ENCODE peak calls at places on chromosomes 16 and 17, in four cellular contexts. One of them, this sample, is unnamed.

GRCh38 chr17:1724869-1725641 is 551 bp downstream of the WDR81 start:
- DNase-seq in A549: no peak
- DNase-seq in endothelial cell: no peak
- DNase-seq in posterior cingulate gyrus: no peak
- DNase-seq in this sample: no peak

GRCh38 chr16:31365131-31365865 is 10.3 kb downstream of the ITGAX start:
- DNase-seq in posterior cingulate gyrus: no peak
- DNase-seq in A549: no peak
- DNase-seq in endothelial cell: no peak
- DNase-seq in this sample: no peak

GRCh38 chr16:30429418-30429677 is 482 bp downstream of the DCTPP1 start:
- DNase-seq in posterior cingulate gyrus: no peak
- DNase-seq in endothelial cell: no peak
- DNase-seq in A549: no peak
- DNase-seq in this sample: no peak

GRCh38 chr16:82368041-82368440 is 198.0 kb upstream of the MPHOSPH6 start:
- DNase-seq in posterior cingulate gyrus: no peak
- DNase-seq in endothelial cell: peak; percentile 58
- DNase-seq in A549: peak; percentile 13
- DNase-seq in this sample: no peak

GRCh38 chr16:7938175-7938574 is 605.5 kb downstream of the RBFOX1 start:
- DNase-seq in A549: no peak
- DNase-seq in posterior cingulate gyrus: no peak
- DNase-seq in endothelial cell: no peak
- DNase-seq in this sample: no peak

GRCh38 chr17:17853811-17854527 is 17.2 kb upstream of the SREBF1 start:
- DNase-seq in posterior cingulate gyrus: no peak
- DNase-seq in A549: no peak
- DNase-seq in endothelial cell: no peak
- DNase-seq in this sample: no peak

GRCh38 chr16:50741225-50741807 is 570 bp upstream of the CYLD start:
- DNase-seq in posterior cingulate gyrus: no peak
- DNase-seq in endothelial cell: no peak
- DNase-seq in A549: no peak
- DNase-seq in this sample: no peak

GRCh38 chr16:88977028-88977844 is at the start of gene CBFA2T3:
- DNase-seq in A549: no peak
- DNase-seq in posterior cingulate gyrus: no peak
- DNase-seq in endothelial cell: peak; percentile 70
- DNase-seq in this sample: no peak

GRCh38 chr16:56389554-56389953 is 35.8 kb downstream of the AMFR start:
- DNase-seq in posterior cingulate gyrus: no peak
- DNase-seq in A549: peak; percentile 29
- DNase-seq in endothelial cell: no peak
- DNase-seq in this sample: no peak

GRCh38 chr17:57275365-57275764 is 19.0 kb downstream of the MSI2 start:
- DNase-seq in A549: no peak
- DNase-seq in endothelial cell: no peak
- DNase-seq in posterior cingulate gyrus: no peak
- DNase-seq in this sample: no peak

GRCh38 chr16:57614546-57615343 is 13.7 kb upstream of the ADGRG1 start:
- DNase-seq in A549: no peak
- DNase-seq in posterior cingulate gyrus: peak; percentile 46
- DNase-seq in endothelial cell: no peak
- DNase-seq in this sample: no peak

GRCh38 chr17:76407509-76407908 is 23.1 kb downstream of the SPHK1 start:
- DNase-seq in posterior cingulate gyrus: peak; percentile 17
- DNase-seq in endothelial cell: no peak
- DNase-seq in A549: no peak
- DNase-seq in this sample: no peak

GRCh38 chr17:77419547-77420475 is 279.0 kb downstream of the SEC14L1 start:
- DNase-seq in posterior cingulate gyrus: no peak
- DNase-seq in A549: no peak
- DNase-seq in endothelial cell: peak; percentile 63
- DNase-seq in this sample: no peak

GRCh38 chr17:44623070-44623725 is 33.1 kb upstream of the MEIOC start:
- DNase-seq in posterior cingulate gyrus: no peak
- DNase-seq in endothelial cell: no peak
- DNase-seq in A549: no peak
- DNase-seq in this sample: no peak

GRCh38 chr17:72139213-72139612 is 18.4 kb downstream of the SOX9 start:
- DNase-seq in A549: no peak
- DNase-seq in posterior cingulate gyrus: no peak
- DNase-seq in endothelial cell: no peak
- DNase-seq in this sample: no peak

GRCh38 chr17:60372790-60373483 is 19.0 kb downstream of the USP32 start:
- DNase-seq in A549: peak; percentile 45
- DNase-seq in endothelial cell: no peak
- DNase-seq in posterior cingulate gyrus: no peak
- DNase-seq in this sample: no peak

GRCh38 chr17:12955521-12955920 is 62.3 kb downstream of the ELAC2 start:
- DNase-seq in A549: no peak
- DNase-seq in endothelial cell: no peak
- DNase-seq in posterior cingulate gyrus: no peak
- DNase-seq in this sample: no peak

GRCh38 chr17:58995247-58995940 is 111.3 kb downstream of the TRIM37 start:
- DNase-seq in posterior cingulate gyrus: no peak
- DNase-seq in A549: no peak
- DNase-seq in endothelial cell: no peak
- DNase-seq in this sample: no peak

GRCh38 chr17:77433385-77434135 is 292.8 kb downstream of the SEC14L1 start:
- DNase-seq in endothelial cell: no peak
- DNase-seq in A549: no peak
- DNase-seq in posterior cingulate gyrus: no peak
- DNase-seq in this sample: no peak

GRCh38 chr17:43881758-43882505 is 25.4 kb downstream of the MPP2 start:
- DNase-seq in A549: no peak
- DNase-seq in posterior cingulate gyrus: no peak
- DNase-seq in endothelial cell: no peak
- DNase-seq in this sample: no peak

GRCh38 chr16:79267781-79268180 is 332.8 kb downstream of the MAF start:
- DNase-seq in posterior cingulate gyrus: no peak
- DNase-seq in A549: no peak
- DNase-seq in endothelial cell: no peak
- DNase-seq in this sample: no peak

GRCh38 chr17:75338335-75338734 is 49.1 kb upstream of the SLC25A19 start:
- DNase-seq in endothelial cell: no peak
- DNase-seq in A549: no peak
- DNase-seq in posterior cingulate gyrus: no peak
- DNase-seq in this sample: no peak

GRCh38 chr16:3665508-3665907 is 11.0 kb downstream of the DNASE1 start:
- DNase-seq in endothelial cell: no peak
- DNase-seq in posterior cingulate gyrus: peak; percentile 74
- DNase-seq in A549: no peak
- DNase-seq in this sample: no peak

GRCh38 chr16:77540656-77541055 is 105.8 kb upstream of the ADAMTS18 start:
- DNase-seq in posterior cingulate gyrus: no peak
- DNase-seq in A549: no peak
- DNase-seq in endothelial cell: no peak
- DNase-seq in this sample: no peak

GRCh38 chr16:19783847-19784736 is 66.0 kb downstream of the IQCK start:
- DNase-seq in A549: no peak
- DNase-seq in endothelial cell: no peak
- DNase-seq in posterior cingulate gyrus: no peak
- DNase-seq in this sample: no peak

GRCh38 chr16:89721644-89722391 is 481 bp downstream of the ZNF276 start:
- DNase-seq in posterior cingulate gyrus: no peak
- DNase-seq in endothelial cell: peak; percentile 61
- DNase-seq in A549: peak; percentile 42
- DNase-seq in this sample: no peak

GRCh38 chr16:78460428-78460827 is 361.0 kb downstream of the WWOX start:
- DNase-seq in A549: no peak
- DNase-seq in posterior cingulate gyrus: no peak
- DNase-seq in endothelial cell: no peak
- DNase-seq in this sample: no peak

GRCh38 chr17:73030501-73030911 is 62.0 kb downstream of the SLC39A11 start:
- DNase-seq in A549: no peak
- DNase-seq in endothelial cell: no peak
- DNase-seq in posterior cingulate gyrus: no peak
- DNase-seq in this sample: no peak

GRCh38 chr17:29597361-29598172 is 4.6 kb downstream of the ANKRD13B start:
- DNase-seq in posterior cingulate gyrus: peak; percentile 59
- DNase-seq in endothelial cell: no peak
- DNase-seq in A549: no peak
- DNase-seq in this sample: no peak

GRCh38 chr16:66600484-66600883 is 4.0 kb upstream of the CMTM3 start:
- DNase-seq in A549: no peak
- DNase-seq in posterior cingulate gyrus: no peak
- DNase-seq in endothelial cell: no peak
- DNase-seq in this sample: no peak

GRCh38 chr17:72404872-72405271 is 284.1 kb downstream of the SOX9 start:
- DNase-seq in A549: no peak
- DNase-seq in endothelial cell: no peak
- DNase-seq in posterior cingulate gyrus: no peak
- DNase-seq in this sample: no peak

GRCh38 chr17:41865596-41865893 is 322 bp upstream of the KLHL11 start:
- DNase-seq in A549: no peak
- DNase-seq in endothelial cell: no peak
- DNase-seq in posterior cingulate gyrus: no peak
- DNase-seq in this sample: no peak

GRCh38 chr16:28930652-28931051 is 1.1 kb upstream of the CD19 start:
- DNase-seq in A549: no peak
- DNase-seq in endothelial cell: no peak
- DNase-seq in posterior cingulate gyrus: no peak
- DNase-seq in this sample: no peak

GRCh38 chr17:57221366-57222350 is 34.7 kb upstream of the MSI2 start:
- DNase-seq in posterior cingulate gyrus: no peak
- DNase-seq in endothelial cell: no peak
- DNase-seq in A549: no peak
- DNase-seq in this sample: no peak